ENCODE peak calls at places on chromosomes 5 and 9, in seven cellular contexts. I, M, O, Q, P, T and D are unnamed samples.

GRCh38 chr9:694499-695154 is 146.9 kb upstream of the DMRT1 start:
- DNase-seq in Q (no peak), T (no peak), I (no peak), P (no peak), M (no peak), O (no peak), D (no peak)

GRCh38 chr9:33924978-33925797 is 108.2 kb downstream of the UBE2R2 start:
- DNase-seq in T (peak), O (no peak), M (peak), P (no peak), I (no peak), Q (no peak), D (no peak)

GRCh38 chr9:135591491-135592330 is 30.2 kb downstream of the PAEP start:
- DNase-seq in T (no peak), P (no peak), O (peak), I (no peak), M (no peak), Q (peak), D (peak)

GRCh38 chr9:84141762-84142370 is 161.3 kb downstream of the RMI1 start:
- DNase-seq in P (no peak), Q (no peak), I (no peak), M (no peak), O (no peak), T (no peak), D (no peak)

GRCh38 chr5:135944967-135945560 is 9.7 kb downstream of the LECT2 start:
- DNase-seq in O (peak), M (peak), P (no peak), T (peak), I (no peak), Q (no peak), D (no peak)

GRCh38 chr5:138832218-138832617 is 42.9 kb downstream of the LRRTM2 start:
- DNase-seq in I (no peak), Q (no peak), T (no peak), M (no peak), O (no peak), P (no peak), D (no peak)

GRCh38 chr5:91212336-91213092 is 170.6 kb downstream of the ARRDC3 start:
- DNase-seq in M (peak), O (peak), T (no peak), P (no peak), I (no peak), Q (no peak), D (no peak)

GRCh38 chr5:169970911-169971436 is 9.3 kb downstream of the INSYN2B start:
- DNase-seq in P (no peak), T (no peak), M (no peak), Q (peak), I (no peak), O (no peak), D (no peak)

GRCh38 chr9:69380811-69381210 is 55.8 kb downstream of the ENTREP1 start:
- DNase-seq in Q (no peak), M (no peak), I (no peak), T (no peak), P (no peak), O (no peak), D (no peak)

GRCh38 chr5:171310816-171311697 is 2.0 kb downstream of the TLX3 start:
- DNase-seq in Q (no peak), T (no peak), M (no peak), P (no peak), O (no peak), I (no peak), D (no peak)

GRCh38 chr5:171313481-171314206 is 4.6 kb downstream of the TLX3 start:
- DNase-seq in P (no peak), O (no peak), I (no peak), T (no peak), Q (no peak), M (no peak), D (no peak)

GRCh38 chr5:171312129-171312819 is 3.2 kb downstream of the TLX3 start:
- DNase-seq in I (no peak), P (no peak), M (no peak), Q (no peak), O (no peak), T (no peak), D (no peak)

GRCh38 chr5:171310334-171310815 is 1.3 kb downstream of the TLX3 start:
- DNase-seq in T (no peak), Q (peak), O (no peak), M (no peak), I (no peak), P (no peak), D (no peak)

GRCh38 chr5:171311698-171312083 is 2.6 kb downstream of the TLX3 start:
- DNase-seq in M (no peak), I (no peak), P (no peak), T (no peak), Q (no peak), O (no peak), D (no peak)
- H3K4me3 ChIP-seq in M (peak), I (no peak), P (no peak), T (no peak), Q (peak), O (no peak), D (no peak)

DNA sequence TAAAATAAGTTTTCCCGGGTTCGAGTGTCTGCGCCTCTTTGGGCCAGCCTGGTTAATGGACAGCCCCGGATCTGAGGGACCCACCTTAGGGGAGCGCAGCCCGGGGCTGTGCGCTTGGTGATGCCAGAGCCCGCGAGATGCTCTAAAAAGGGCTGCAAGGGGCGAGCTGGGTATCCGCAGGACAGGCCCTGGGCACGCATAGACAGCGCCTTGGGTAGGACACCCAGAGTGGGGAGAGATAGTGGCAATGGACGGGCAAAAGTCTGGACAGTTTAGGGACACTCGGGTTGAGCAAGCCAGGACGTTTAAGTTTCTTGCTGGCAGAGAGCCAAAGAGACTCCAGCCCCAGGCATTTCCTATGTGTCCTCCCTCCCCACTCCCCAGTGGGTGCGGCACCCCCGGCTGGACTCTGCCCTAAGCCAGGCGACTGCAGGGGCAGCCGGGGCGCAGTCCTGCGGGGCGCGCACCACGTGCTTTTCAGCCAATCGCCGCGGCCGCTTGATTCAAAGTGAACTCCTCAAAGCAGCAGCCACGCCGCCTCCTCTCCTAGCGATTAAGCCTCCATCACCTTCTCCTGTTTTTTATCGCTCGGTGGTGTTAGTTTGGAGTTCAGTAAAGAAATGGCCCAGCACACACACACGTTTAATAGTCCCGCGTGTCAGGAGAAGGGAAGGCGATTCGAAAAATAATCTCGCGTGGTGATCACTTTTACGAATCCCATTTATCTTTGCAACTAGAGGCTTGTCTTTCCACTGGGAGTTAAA is 668 bp upstream of the ENC1 start:
- DNase-seq in P (peak), M (peak), O (peak), I (no peak), Q (peak), T (peak), D (no peak)
- TF ChIP-seq POLR2A in P (no peak), M (no peak), O (no peak), I (no peak), Q (no peak), T (no peak), D (no peak)

DNA sequence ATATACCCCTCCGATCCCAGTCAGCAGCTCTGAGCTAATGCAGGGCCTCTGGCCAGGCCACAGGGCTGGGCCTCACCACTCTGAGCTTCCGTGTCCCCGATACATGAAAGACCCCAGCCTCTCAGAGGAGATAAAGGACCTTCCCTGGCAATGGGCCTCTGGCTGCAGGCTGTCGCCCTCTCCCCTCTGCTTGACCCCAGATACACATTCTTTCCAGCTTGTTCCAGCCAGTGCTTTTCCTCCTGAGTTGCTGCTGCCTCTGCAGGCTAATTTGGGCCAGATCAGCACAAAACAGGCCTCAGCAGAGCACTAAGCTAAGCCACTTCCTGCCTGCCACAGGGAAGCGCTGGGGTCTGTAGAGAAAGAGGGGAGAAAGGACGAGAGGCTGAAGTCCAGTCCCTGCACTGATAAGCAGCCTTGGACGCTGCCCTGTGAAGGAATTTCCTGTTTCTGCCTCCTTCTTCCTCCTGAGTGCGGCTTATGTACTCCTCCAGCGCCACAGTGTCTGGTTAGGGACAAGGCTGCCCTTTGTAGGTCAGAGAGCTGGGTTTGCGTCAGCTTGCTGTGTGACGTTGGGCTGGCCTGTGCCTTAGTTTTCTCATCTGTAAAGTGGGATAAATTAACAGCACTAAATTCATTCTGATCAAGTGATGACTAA is 73.0 kb upstream of the IL17B start:
- DNase-seq in Q (no peak), M (peak), T (no peak), P (no peak), O (peak), I (no peak), D (peak)
- TF ChIP-seq POLR2AphosphoS5 in Q (peak), M (peak), T (peak), P (peak), O (peak), I (no peak), D (peak)

GRCh38 chr5:31273631-31274378 is 80.3 kb downstream of the CDH6 start:
- DNase-seq in Q (no peak), O (no peak), I (peak), M (no peak), P (no peak), T (no peak), D (no peak)
- H3K4me3 ChIP-seq in Q (no peak), O (no peak), I (peak), M (peak), P (peak), T (no peak), D (peak)

GRCh38 chr9:35829084-35829763 is at the start of gene TMEM8B:
- DNase-seq in O (peak), T (peak), I (no peak), Q (peak), M (peak), P (peak), D (peak)
- TF ChIP-seq POLR2A in O (peak), T (peak), I (peak), Q (no peak), M (peak), P (no peak), D (peak)

DNA sequence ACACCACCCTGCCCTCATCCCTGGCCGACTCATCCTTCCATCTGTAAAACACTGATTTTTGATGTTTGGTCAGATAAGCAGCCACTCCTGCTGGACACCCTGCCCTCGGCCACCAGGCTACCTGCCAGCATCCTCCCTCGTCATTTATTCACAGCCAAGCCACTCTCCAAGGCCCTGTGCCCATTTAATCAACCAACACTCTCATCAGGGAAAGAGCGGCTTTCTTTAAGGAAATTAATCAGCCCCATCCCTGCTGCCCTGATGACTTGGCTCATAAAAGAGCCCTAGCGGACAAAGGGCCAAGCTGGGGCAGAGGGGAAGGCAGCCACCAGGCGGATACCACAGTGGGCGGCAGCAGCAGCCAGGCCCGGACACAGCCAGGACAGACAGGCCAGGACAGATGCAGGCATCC is 52.4 kb downstream of the GOLM1 start:
- DNase-seq in M (no peak), O (no peak), P (no peak), Q (no peak), I (no peak), T (no peak), D (no peak)
- TF ChIP-seq POLR2AphosphoS5 in M (no peak), O (no peak), P (no peak), Q (no peak), I (no peak), T (no peak), D (no peak)

GRCh38 chr9:124007157-124007460 is 4.5 kb upstream of the LHX2 start:
- DNase-seq in Q (no peak), P (no peak), I (no peak), T (no peak), M (no peak), O (no peak), D (no peak)

GRCh38 chr9:124009835-124010226 is 1.7 kb upstream of the LHX2 start:
- DNase-seq in Q (no peak), T (no peak), P (no peak), M (no peak), O (no peak), I (no peak), D (no peak)

GRCh38 chr9:124008855-124009834 is 2.4 kb upstream of the LHX2 start:
- DNase-seq in T (no peak), P (no peak), I (no peak), O (no peak), Q (no peak), M (no peak), D (no peak)

GRCh38 chr9:124007468-124008306 is 3.9 kb upstream of the LHX2 start:
- DNase-seq in T (no peak), I (no peak), O (no peak), M (no peak), P (no peak), Q (no peak), D (no peak)

GRCh38 chr9:124008307-124008854 is 3.2 kb upstream of the LHX2 start:
- DNase-seq in P (no peak), M (no peak), T (no peak), O (no peak), Q (no peak), I (no peak), D (no peak)
- H3K4me3 ChIP-seq in P (no peak), M (peak), T (no peak), O (no peak), Q (peak), I (peak), D (no peak)

DNA sequence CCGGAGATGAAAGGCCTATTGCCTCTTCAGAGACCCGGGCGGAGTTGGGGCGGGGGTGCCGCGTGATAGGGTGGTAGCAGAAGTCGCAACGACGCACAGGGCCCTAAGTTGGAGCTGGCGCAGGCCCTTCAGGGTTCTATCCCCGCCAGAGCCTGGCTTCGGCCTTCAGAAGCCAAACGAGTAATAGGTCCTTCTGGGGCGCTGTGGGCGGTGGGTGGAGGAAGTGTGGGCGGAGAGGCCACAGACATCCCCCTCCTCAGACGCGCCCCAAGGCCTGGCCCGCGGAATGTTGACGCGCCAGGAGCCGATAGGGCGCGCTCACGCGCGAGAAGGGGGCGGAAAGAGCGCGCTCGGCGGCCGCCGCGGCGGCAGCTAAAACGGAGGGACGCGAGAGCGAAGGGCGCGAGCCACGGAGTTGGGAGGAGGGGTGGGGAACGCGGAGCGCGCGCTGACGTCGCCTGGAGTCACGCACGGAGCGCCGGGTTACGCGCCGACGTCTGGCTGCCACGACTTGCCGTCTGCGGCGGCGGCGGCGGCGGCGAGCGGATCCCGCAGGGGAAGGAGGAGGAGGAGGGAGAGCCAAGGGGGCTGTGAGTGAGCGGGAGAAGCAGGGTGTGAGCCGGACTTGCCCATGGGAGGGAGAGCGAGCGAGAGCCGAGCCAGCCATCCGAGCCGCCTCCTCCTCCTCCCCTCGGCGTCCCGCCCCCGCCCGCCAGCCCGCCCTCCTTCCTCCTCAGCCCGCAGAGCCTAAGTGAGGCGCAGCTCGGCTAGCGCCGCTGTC is 6.4 kb upstream of the PURA start:
- DNase-seq in P (peak), Q (peak), O (peak), M (peak), I (peak), T (peak), D (peak)
- TF ChIP-seq POLR2A in P (peak), Q (no peak), O (peak), M (peak), I (peak), T (peak), D (no peak)

DNA sequence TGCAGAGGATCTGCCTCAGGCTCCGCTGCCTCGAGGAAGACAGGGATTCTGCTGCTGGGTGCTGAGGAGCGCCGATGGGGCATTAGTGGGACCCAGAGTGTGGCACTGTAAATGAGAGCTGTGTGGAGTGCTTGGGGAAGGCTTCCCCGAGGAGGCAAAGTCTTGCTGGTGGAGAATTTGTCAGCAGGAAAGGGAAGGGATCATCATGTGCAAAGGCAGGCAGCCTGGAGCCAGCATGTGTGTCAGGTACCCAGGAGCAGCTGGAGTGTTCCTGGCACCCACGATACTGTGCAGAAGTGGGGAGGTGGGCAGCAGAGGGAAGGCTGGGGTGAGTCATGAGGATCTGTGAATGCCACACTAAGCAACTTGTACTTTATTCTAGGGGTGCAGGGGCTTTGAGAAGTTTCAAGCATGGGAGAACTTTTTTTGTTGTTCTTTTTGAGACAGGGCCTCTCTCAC is 12.3 kb downstream of the B4GALT7 start:
- DNase-seq in P (no peak), T (no peak), Q (no peak), O (no peak), M (no peak), I (no peak), D (no peak)
- TF ChIP-seq POLR2AphosphoS5 in P (no peak), T (no peak), Q (no peak), O (no peak), M (no peak), I (no peak), D (no peak)

DNA sequence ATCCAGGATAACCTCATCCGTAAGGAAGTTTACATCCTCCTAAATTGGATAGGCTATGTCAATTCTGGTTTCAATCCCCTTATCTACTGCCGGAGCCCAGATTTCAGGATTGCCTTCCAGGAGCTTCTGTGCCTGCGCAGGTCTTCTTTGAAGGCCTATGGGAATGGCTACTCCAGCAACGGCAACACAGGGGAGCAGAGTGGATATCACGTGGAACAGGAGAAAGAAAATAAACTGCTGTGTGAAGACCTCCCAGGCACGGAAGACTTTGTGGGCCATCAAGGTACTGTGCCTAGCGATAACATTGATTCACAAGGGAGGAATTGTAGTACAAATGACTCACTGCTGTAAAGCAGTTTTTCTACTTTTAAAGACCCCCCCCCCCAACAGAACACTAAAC is 1.3 kb downstream of the ADRB2 start:
- DNase-seq in T (no peak), O (no peak), P (no peak), I (no peak), M (no peak), Q (no peak), D (no peak)
- H3K4me3 ChIP-seq in T (peak), O (peak), P (peak), I (no peak), M (peak), Q (peak), D (peak)